ENCODE peak calls at places on chromosome 1, in ten cellular contexts. O, X, F, Z, Y, U, A, K, Q and B are unnamed samples.

GRCh38 chr1:70945266-70945665 is 102.3 kb downstream of the PTGER3 start:
- DNase-seq in O (no peak), X (no peak), F (no peak), Z (no peak), Y (no peak), U (no peak), A (no peak), K (no peak), Q (no peak), B (no peak)

GRCh38 chr1:114746450-114747121 is 11.2 kb downstream of the CSDE1 start:
- DNase-seq in O (no peak), X (no peak), F (no peak), Z (no peak), Y (no peak), U (no peak), A (no peak), K (no peak), Q (no peak), B (no peak)

GRCh38 chr1:228781161-228781771 is 46.0 kb downstream of the RHOU start:
- DNase-seq in O (no peak), X (no peak), F (peak), Z (peak), Y (no peak), U (no peak), A (no peak), K (no peak), Q (peak), B (peak)

GRCh38 chr1:236039736-236040670 is 24.9 kb downstream of the NID1 start:
- DNase-seq in O (no peak), X (no peak), F (no peak), Z (peak), Y (no peak), U (no peak), A (no peak), K (no peak), Q (peak), B (no peak)

GRCh38 chr1:31760901-31761470 is 3.2 kb downstream of the ADGRB2 start:
- DNase-seq in O (peak), X (peak), F (peak), Z (peak), Y (peak), U (peak), A (peak), K (peak), Q (peak), B (peak)

GRCh38 chr1:180027949-180028445 is 73.4 kb downstream of the CEP350 start:
- DNase-seq in O (no peak), X (no peak), F (no peak), Z (no peak), Y (no peak), U (no peak), A (peak), K (no peak), Q (no peak), B (no peak)

GRCh38 chr1:226677121-226678020 is 61.7 kb downstream of the ITPKB start:
- DNase-seq in O (no peak), X (peak), F (no peak), Z (no peak), Y (peak), U (peak), A (no peak), K (peak), Q (no peak), B (no peak)

GRCh38 chr1:200426196-200426595 is 16.4 kb upstream of the ZNF281 start:
- DNase-seq in O (no peak), X (no peak), F (no peak), Z (no peak), Y (no peak), U (no peak), A (no peak), K (no peak), Q (no peak), B (peak)

GRCh38 chr1:243549791-243550190 is 293.9 kb downstream of the SDCCAG8 start:
- DNase-seq in O (no peak), X (no peak), F (no peak), Z (no peak), Y (no peak), U (no peak), A (no peak), K (no peak), Q (no peak), B (no peak)

GRCh38 chr1:29230204-29230552 is 556 bp downstream of the MECR start:
- DNase-seq in O (no peak), X (no peak), F (no peak), Z (no peak), Y (no peak), U (no peak), A (no peak), K (no peak), Q (no peak), B (no peak)

GRCh38 chr1:77438239-77438913 is 156.6 kb downstream of the AK5 start:
- DNase-seq in O (no peak), X (no peak), F (no peak), Z (no peak), Y (no peak), U (no peak), A (no peak), K (no peak), Q (no peak), B (no peak)

GRCh38 chr1:204127597-204128242 is 24.1 kb downstream of the ETNK2 start:
- DNase-seq in O (no peak), X (no peak), F (peak), Z (peak), Y (peak), U (peak), A (peak), K (peak), Q (peak), B (peak)

GRCh38 chr1:18890704-18891103 is 11.7 kb downstream of the ALDH4A1 start:
- DNase-seq in O (no peak), X (no peak), F (no peak), Z (no peak), Y (no peak), U (no peak), A (no peak), K (peak), Q (no peak), B (no peak)